ENCODE peak calls at places on chromosomes 3 and 15, in eight cellular contexts. One of them, this sample, is unnamed.

GRCh38 chr3:42742688-42743087 is 30.4 kb downstream of the CCDC13 start:
- DNase-seq in cardiac muscle cell: no peak
- DNase-seq in Panc1: no peak
- DNase-seq in CD8-positive, alpha-beta T cell: no peak
- DNase-seq in neuronal stem cell: no peak
- DNase-seq in heart left ventricle: no peak
- DNase-seq in transverse colon: no peak
- DNase-seq in GM23338: no peak
- DNase-seq in this sample: no peak

GRCh38 chr15:51887887-51888592 is 58.6 kb downstream of the TMOD3 start:
- DNase-seq in Panc1: no peak
- DNase-seq in CD8-positive, alpha-beta T cell: no peak
- DNase-seq in neuronal stem cell: no peak
- DNase-seq in transverse colon: no peak
- DNase-seq in cardiac muscle cell: no peak
- DNase-seq in GM23338: no peak
- DNase-seq in heart left ventricle: no peak
- DNase-seq in this sample: no peak

GRCh38 chr15:57316451-57316850 is 59.9 kb upstream of the CGNL1 start:
- DNase-seq in transverse colon: no peak
- DNase-seq in CD8-positive, alpha-beta T cell: no peak
- DNase-seq in GM23338: no peak
- DNase-seq in cardiac muscle cell: no peak
- DNase-seq in Panc1: no peak
- DNase-seq in neuronal stem cell: no peak
- DNase-seq in heart left ventricle: no peak
- DNase-seq in this sample: no peak

GRCh38 chr3:28151608-28152228 is 89.7 kb upstream of the CMC1 start:
- DNase-seq in heart left ventricle: no peak
- DNase-seq in GM23338: no peak
- DNase-seq in neuronal stem cell: no peak
- DNase-seq in CD8-positive, alpha-beta T cell: no peak
- DNase-seq in cardiac muscle cell: no peak
- DNase-seq in transverse colon: no peak
- DNase-seq in Panc1: no peak
- DNase-seq in this sample: no peak

GRCh38 chr3:43095370-43095769 is 10.5 kb downstream of the POMGNT2 start:
- DNase-seq in cardiac muscle cell: no peak
- DNase-seq in neuronal stem cell: no peak
- DNase-seq in Panc1: no peak
- DNase-seq in CD8-positive, alpha-beta T cell: no peak
- DNase-seq in transverse colon: no peak
- DNase-seq in heart left ventricle: no peak
- DNase-seq in GM23338: no peak
- DNase-seq in this sample: no peak

GRCh38 chr3:134799393-134799792 is 4.3 kb downstream of the EPHB1 start:
- DNase-seq in heart left ventricle: no peak
- DNase-seq in transverse colon: no peak
- DNase-seq in CD8-positive, alpha-beta T cell: no peak
- DNase-seq in neuronal stem cell: no peak
- DNase-seq in cardiac muscle cell: no peak
- DNase-seq in GM23338: no peak
- DNase-seq in Panc1: no peak
- DNase-seq in this sample: no peak

GRCh38 chr3:23533596-23534386 is 272.0 kb upstream of the UBE2E1 start:
- DNase-seq in heart left ventricle: no peak
- DNase-seq in CD8-positive, alpha-beta T cell: no peak
- DNase-seq in Panc1: no peak
- DNase-seq in cardiac muscle cell: peak; percentile 13
- DNase-seq in GM23338: no peak
- DNase-seq in neuronal stem cell: no peak
- DNase-seq in transverse colon: no peak
- DNase-seq in this sample: no peak

GRCh38 chr3:159236306-159236705 is 434.5 kb downstream of the MFSD1 start:
- DNase-seq in cardiac muscle cell: no peak
- DNase-seq in CD8-positive, alpha-beta T cell: no peak
- DNase-seq in transverse colon: no peak
- DNase-seq in GM23338: no peak
- DNase-seq in heart left ventricle: no peak
- DNase-seq in neuronal stem cell: no peak
- DNase-seq in Panc1: no peak
- DNase-seq in this sample: no peak

GRCh38 chr3:170196833-170197232 is 15.3 kb upstream of the PHC3 start:
- DNase-seq in GM23338: peak; percentile 8
- DNase-seq in cardiac muscle cell: no peak
- DNase-seq in transverse colon: no peak
- DNase-seq in Panc1: no peak
- DNase-seq in CD8-positive, alpha-beta T cell: no peak
- DNase-seq in neuronal stem cell: no peak
- DNase-seq in heart left ventricle: no peak
- DNase-seq in this sample: no peak

GRCh38 chr3:79178471-79178870 is 589.3 kb downstream of the ROBO1 start:
- DNase-seq in heart left ventricle: no peak
- DNase-seq in cardiac muscle cell: no peak
- DNase-seq in Panc1: no peak
- DNase-seq in CD8-positive, alpha-beta T cell: no peak
- DNase-seq in neuronal stem cell: no peak
- DNase-seq in transverse colon: no peak
- DNase-seq in GM23338: no peak
- DNase-seq in this sample: no peak

GRCh38 chr15:92611995-92612745 is 43.4 kb downstream of the FAM174B start:
- DNase-seq in CD8-positive, alpha-beta T cell: no peak
- DNase-seq in transverse colon: no peak
- DNase-seq in cardiac muscle cell: no peak
- DNase-seq in Panc1: no peak
- DNase-seq in neuronal stem cell: no peak
- DNase-seq in heart left ventricle: no peak
- DNase-seq in GM23338: no peak
- DNase-seq in this sample: no peak

DNA sequence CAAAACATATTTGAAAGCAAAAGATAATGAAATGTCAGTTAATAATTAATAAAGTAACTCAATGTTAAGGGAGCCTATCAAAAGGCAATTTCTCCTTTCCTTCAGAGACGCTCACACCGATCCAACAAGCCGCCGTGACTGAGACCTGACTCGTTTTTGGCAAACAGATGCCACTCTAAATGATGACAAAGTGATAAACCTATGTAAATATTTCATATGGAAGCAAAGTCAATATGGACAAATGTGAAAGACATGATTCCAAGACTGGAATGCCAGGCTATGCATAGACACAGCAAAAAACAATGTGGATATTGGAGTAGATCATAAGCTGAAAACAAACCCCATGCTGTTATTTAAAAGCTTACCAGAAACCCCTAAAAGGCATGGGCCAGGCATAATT is 137.2 kb upstream of the SUCLG2 start:
- DNase-seq in Panc1: no peak
- DNase-seq in GM23338: no peak
- DNase-seq in CD8-positive, alpha-beta T cell: no peak
- DNase-seq in transverse colon: no peak
- DNase-seq in cardiac muscle cell: no peak
- DNase-seq in neuronal stem cell: no peak
- DNase-seq in heart left ventricle: no peak
- DNase-seq in this sample: no peak
- H3K27ac ChIP-seq in Panc1: no peak overlapping the region
- H3K27ac ChIP-seq in GM23338: no peak overlapping the region
- H3K27ac ChIP-seq in CD8-positive, alpha-beta T cell: no peak overlapping the region
- H3K27ac ChIP-seq in transverse colon: no peak overlapping the region
- H3K27ac ChIP-seq in cardiac muscle cell: no peak overlapping the region
- H3K27ac ChIP-seq in neuronal stem cell: no peak overlapping the region
- H3K27ac ChIP-seq in heart left ventricle: no peak overlapping the region
- H3K27ac ChIP-seq in this sample: no peak overlapping the region

GRCh38 chr15:62896969-62897486 is 145.5 kb upstream of the TPM1 start:
- DNase-seq in cardiac muscle cell: peak; percentile 50
- DNase-seq in GM23338: no peak
- DNase-seq in CD8-positive, alpha-beta T cell: no peak
- DNase-seq in heart left ventricle: peak; percentile 94
- DNase-seq in Panc1: peak; percentile 98
- DNase-seq in transverse colon: peak; percentile 83
- DNase-seq in neuronal stem cell: peak; percentile 36
- DNase-seq in this sample: no peak
- H3K27ac ChIP-seq in cardiac muscle cell: peak overlapping the region; percentile 64
- H3K27ac ChIP-seq in GM23338: peak overlapping the region; percentile 8
- H3K27ac ChIP-seq in CD8-positive, alpha-beta T cell: no peak overlapping the region
- H3K27ac ChIP-seq in heart left ventricle: peak overlapping the region; percentile 97
- H3K27ac ChIP-seq in Panc1: peak overlapping the region; percentile 99
- H3K27ac ChIP-seq in transverse colon: peak overlapping the region; percentile 86
- H3K27ac ChIP-seq in neuronal stem cell: peak overlapping the region; percentile 47
- H3K27ac ChIP-seq in this sample: no peak overlapping the region

DNA sequence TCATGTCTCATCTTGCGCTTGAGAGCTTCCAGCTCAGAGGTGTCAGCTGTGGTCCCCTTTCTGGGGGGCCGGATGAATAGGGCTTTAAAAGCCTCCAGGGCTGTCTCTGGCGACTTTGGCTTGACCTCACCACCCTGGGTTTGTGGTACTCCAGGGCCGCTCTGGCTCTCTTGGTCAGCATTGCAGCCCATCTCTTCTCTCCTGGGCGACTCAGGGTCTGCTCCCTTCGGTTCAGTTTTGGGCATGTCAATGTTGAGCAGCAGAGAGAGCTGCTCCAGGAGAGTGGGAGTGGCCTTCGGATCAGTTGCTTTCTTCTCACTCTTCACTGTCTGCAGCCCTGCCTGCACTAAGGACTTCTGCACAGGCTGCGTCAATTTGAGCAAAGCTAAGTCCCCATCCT is 127.9 kb downstream of the FMN1 start:
- DNase-seq in transverse colon: peak; percentile 27
- DNase-seq in heart left ventricle: no peak
- DNase-seq in neuronal stem cell: no peak
- DNase-seq in Panc1: no peak
- DNase-seq in GM23338: no peak
- DNase-seq in cardiac muscle cell: no peak
- DNase-seq in CD8-positive, alpha-beta T cell: no peak
- DNase-seq in this sample: no peak
- H3K27ac ChIP-seq in transverse colon: peak overlapping the region; percentile 89
- H3K27ac ChIP-seq in heart left ventricle: no peak overlapping the region
- H3K27ac ChIP-seq in neuronal stem cell: no peak overlapping the region
- H3K27ac ChIP-seq in Panc1: no peak overlapping the region
- H3K27ac ChIP-seq in GM23338: no peak overlapping the region
- H3K27ac ChIP-seq in cardiac muscle cell: no peak overlapping the region
- H3K27ac ChIP-seq in CD8-positive, alpha-beta T cell: no peak overlapping the region
- H3K27ac ChIP-seq in this sample: no peak overlapping the region

GRCh38 chr15:85542895-85543331 is 162.5 kb downstream of the AKAP13 start:
- DNase-seq in GM23338: no peak
- DNase-seq in cardiac muscle cell: no peak
- DNase-seq in heart left ventricle: no peak
- DNase-seq in transverse colon: no peak
- DNase-seq in CD8-positive, alpha-beta T cell: no peak
- DNase-seq in neuronal stem cell: no peak
- DNase-seq in Panc1: no peak
- DNase-seq in this sample: no peak

GRCh38 chr15:85542488-85542887 is 162.1 kb downstream of the AKAP13 start:
- DNase-seq in transverse colon: no peak
- DNase-seq in CD8-positive, alpha-beta T cell: no peak
- DNase-seq in Panc1: no peak
- DNase-seq in cardiac muscle cell: no peak
- DNase-seq in GM23338: no peak
- DNase-seq in neuronal stem cell: no peak
- DNase-seq in heart left ventricle: no peak
- DNase-seq in this sample: no peak

GRCh38 chr15:85543741-85544155 is 163.3 kb downstream of the AKAP13 start:
- DNase-seq in GM23338: peak; percentile 76
- DNase-seq in heart left ventricle: peak; percentile 74
- DNase-seq in cardiac muscle cell: no peak
- DNase-seq in transverse colon: peak; percentile 89
- DNase-seq in CD8-positive, alpha-beta T cell: peak; percentile 13
- DNase-seq in neuronal stem cell: no peak
- DNase-seq in Panc1: no peak
- DNase-seq in this sample: peak; percentile 13

GRCh38 chr15:85545185-85545584 is 164.8 kb downstream of the AKAP13 start:
- DNase-seq in heart left ventricle: no peak
- DNase-seq in Panc1: no peak
- DNase-seq in transverse colon: no peak
- DNase-seq in CD8-positive, alpha-beta T cell: no peak
- DNase-seq in neuronal stem cell: no peak
- DNase-seq in GM23338: no peak
- DNase-seq in cardiac muscle cell: no peak
- DNase-seq in this sample: no peak

GRCh38 chr15:85545757-85546156 is 165.4 kb downstream of the AKAP13 start:
- DNase-seq in cardiac muscle cell: no peak
- DNase-seq in CD8-positive, alpha-beta T cell: no peak
- DNase-seq in neuronal stem cell: no peak
- DNase-seq in Panc1: no peak
- DNase-seq in GM23338: no peak
- DNase-seq in heart left ventricle: no peak
- DNase-seq in transverse colon: no peak
- DNase-seq in this sample: no peak
- H3K27ac ChIP-seq in cardiac muscle cell: no peak overlapping the region
- H3K27ac ChIP-seq in CD8-positive, alpha-beta T cell: no peak overlapping the region
- H3K27ac ChIP-seq in neuronal stem cell: no peak overlapping the region
- H3K27ac ChIP-seq in Panc1: no peak overlapping the region
- H3K27ac ChIP-seq in GM23338: no peak overlapping the region
- H3K27ac ChIP-seq in heart left ventricle: peak overlapping the region; percentile 70
- H3K27ac ChIP-seq in transverse colon: peak overlapping the region; percentile 83
- H3K27ac ChIP-seq in this sample: no peak overlapping the region

GRCh38 chr3:47407896-47408838 is 27.3 kb downstream of the PTPN23 start:
- DNase-seq in CD8-positive, alpha-beta T cell: no peak
- DNase-seq in transverse colon: no peak
- DNase-seq in cardiac muscle cell: no peak
- DNase-seq in GM23338: no peak
- DNase-seq in neuronal stem cell: no peak
- DNase-seq in Panc1: no peak
- DNase-seq in heart left ventricle: no peak
- DNase-seq in this sample: no peak

GRCh38 chr3:47405820-47406761 is 25.3 kb downstream of the PTPN23 start:
- DNase-seq in GM23338: no peak
- DNase-seq in cardiac muscle cell: no peak
- DNase-seq in CD8-positive, alpha-beta T cell: no peak
- DNase-seq in Panc1: no peak
- DNase-seq in transverse colon: no peak
- DNase-seq in heart left ventricle: no peak
- DNase-seq in neuronal stem cell: no peak
- DNase-seq in this sample: no peak

GRCh38 chr3:47404420-47404819 is 23.6 kb downstream of the PTPN23 start:
- DNase-seq in heart left ventricle: no peak
- DNase-seq in neuronal stem cell: no peak
- DNase-seq in Panc1: no peak
- DNase-seq in GM23338: no peak
- DNase-seq in cardiac muscle cell: no peak
- DNase-seq in transverse colon: no peak
- DNase-seq in CD8-positive, alpha-beta T cell: no peak
- DNase-seq in this sample: no peak

GRCh38 chr3:47406762-47407149 is 25.9 kb downstream of the PTPN23 start:
- DNase-seq in heart left ventricle: no peak
- DNase-seq in Panc1: no peak
- DNase-seq in transverse colon: no peak
- DNase-seq in CD8-positive, alpha-beta T cell: no peak
- DNase-seq in GM23338: peak; percentile 37
- DNase-seq in neuronal stem cell: no peak
- DNase-seq in cardiac muscle cell: no peak
- DNase-seq in this sample: no peak

GRCh38 chr3:47404955-47405790 is 24.4 kb downstream of the PTPN23 start:
- DNase-seq in CD8-positive, alpha-beta T cell: no peak
- DNase-seq in transverse colon: no peak
- DNase-seq in heart left ventricle: no peak
- DNase-seq in Panc1: no peak
- DNase-seq in GM23338: no peak
- DNase-seq in cardiac muscle cell: peak; percentile 32
- DNase-seq in neuronal stem cell: no peak
- DNase-seq in this sample: no peak
- H3K27ac ChIP-seq in CD8-positive, alpha-beta T cell: no peak overlapping the region
- H3K27ac ChIP-seq in transverse colon: peak overlapping the region; percentile 69
- H3K27ac ChIP-seq in heart left ventricle: peak overlapping the region; percentile 59
- H3K27ac ChIP-seq in Panc1: no peak overlapping the region
- H3K27ac ChIP-seq in GM23338: no peak overlapping the region
- H3K27ac ChIP-seq in cardiac muscle cell: peak overlapping the region; percentile 35
- H3K27ac ChIP-seq in neuronal stem cell: peak overlapping the region; percentile 13
- H3K27ac ChIP-seq in this sample: no peak overlapping the region

GRCh38 chr3:120681506-120682038 is 467 bp downstream of the HGD start:
- DNase-seq in transverse colon: no peak
- DNase-seq in neuronal stem cell: no peak
- DNase-seq in heart left ventricle: no peak
- DNase-seq in Panc1: no peak
- DNase-seq in CD8-positive, alpha-beta T cell: no peak
- DNase-seq in cardiac muscle cell: no peak
- DNase-seq in GM23338: no peak
- DNase-seq in this sample: no peak
- H3K27ac ChIP-seq in transverse colon: peak overlapping the region; percentile 73
- H3K27ac ChIP-seq in neuronal stem cell: no peak overlapping the region
- H3K27ac ChIP-seq in heart left ventricle: no peak overlapping the region
- H3K27ac ChIP-seq in Panc1: no peak overlapping the region
- H3K27ac ChIP-seq in CD8-positive, alpha-beta T cell: no peak overlapping the region
- H3K27ac ChIP-seq in cardiac muscle cell: no peak overlapping the region
- H3K27ac ChIP-seq in GM23338: no peak overlapping the region
- H3K27ac ChIP-seq in this sample: no peak overlapping the region